ENCODE peak calls at places on chromosomes 2 and 18, in nine cellular contexts. One of them, this sample, is unnamed.

GRCh38 chr2:44544991-44545390 is 183.2 kb downstream of the CAMKMT start:
- DNase-seq in HCT116: no peak
- DNase-seq in H9: no peak
- DNase-seq in IMR-90: no peak
- DNase-seq in psoas muscle: no peak
- DNase-seq in tibial nerve: no peak
- DNase-seq in colonic mucosa: no peak
- DNase-seq in fibroblast of lung: no peak
- DNase-seq in dorsolateral prefrontal cortex: no peak
- DNase-seq in this sample: no peak

GRCh38 chr2:129006135-129006885 is 687.6 kb upstream of the HS6ST1 start:
- DNase-seq in HCT116: no peak
- DNase-seq in H9: no peak
- DNase-seq in IMR-90: no peak
- DNase-seq in psoas muscle: no peak
- DNase-seq in tibial nerve: no peak
- DNase-seq in colonic mucosa: no peak
- DNase-seq in fibroblast of lung: no peak
- DNase-seq in dorsolateral prefrontal cortex: no peak
- DNase-seq in this sample: no peak

GRCh38 chr2:136021976-136022375 is 36.5 kb upstream of the DARS1 start:
- DNase-seq in HCT116: no peak
- DNase-seq in H9: no peak
- DNase-seq in IMR-90: no peak
- DNase-seq in psoas muscle: no peak
- DNase-seq in tibial nerve: no peak
- DNase-seq in colonic mucosa: no peak
- DNase-seq in fibroblast of lung: no peak
- DNase-seq in dorsolateral prefrontal cortex: no peak
- DNase-seq in this sample: no peak

GRCh38 chr2:72859831-72860262 is 27.4 kb upstream of the SPR start:
- DNase-seq in HCT116: peak
- DNase-seq in H9: peak
- DNase-seq in IMR-90: peak
- DNase-seq in psoas muscle: no peak
- DNase-seq in tibial nerve: peak
- DNase-seq in colonic mucosa: peak
- DNase-seq in fibroblast of lung: peak
- DNase-seq in dorsolateral prefrontal cortex: peak
- DNase-seq in this sample: peak

GRCh38 chr2:70418514-70418913 is 116.6 kb upstream of the FAM136A start:
- DNase-seq in HCT116: no peak
- DNase-seq in H9: no peak
- DNase-seq in IMR-90: no peak
- DNase-seq in psoas muscle: no peak
- DNase-seq in tibial nerve: no peak
- DNase-seq in colonic mucosa: no peak
- DNase-seq in fibroblast of lung: no peak
- DNase-seq in dorsolateral prefrontal cortex: no peak
- DNase-seq in this sample: no peak

GRCh38 chr2:239288951-239289481 is 111.8 kb downstream of the HDAC4 start:
- DNase-seq in HCT116: no peak
- DNase-seq in H9: no peak
- DNase-seq in IMR-90: no peak
- DNase-seq in psoas muscle: no peak
- DNase-seq in tibial nerve: no peak
- DNase-seq in colonic mucosa: no peak
- DNase-seq in fibroblast of lung: no peak
- DNase-seq in dorsolateral prefrontal cortex: peak
- DNase-seq in this sample: no peak

GRCh38 chr2:127647242-127648190 is 1.6 kb downstream of the GPR17 start:
- DNase-seq in HCT116: no peak
- DNase-seq in H9: no peak
- DNase-seq in IMR-90: peak
- DNase-seq in psoas muscle: peak
- DNase-seq in tibial nerve: no peak
- DNase-seq in colonic mucosa: no peak
- DNase-seq in fibroblast of lung: peak
- DNase-seq in dorsolateral prefrontal cortex: no peak
- DNase-seq in this sample: peak

GRCh38 chr2:137838255-137839092 is 125.8 kb upstream of the HNMT start:
- DNase-seq in HCT116: peak
- DNase-seq in H9: no peak
- DNase-seq in IMR-90: peak
- DNase-seq in psoas muscle: no peak
- DNase-seq in tibial nerve: no peak
- DNase-seq in colonic mucosa: no peak
- DNase-seq in fibroblast of lung: peak
- DNase-seq in dorsolateral prefrontal cortex: no peak
- DNase-seq in this sample: peak

GRCh38 chr2:189829092-189829843 is 45.0 kb downstream of the PMS1 start:
- DNase-seq in HCT116: no peak
- DNase-seq in H9: no peak
- DNase-seq in IMR-90: peak
- DNase-seq in psoas muscle: no peak
- DNase-seq in tibial nerve: no peak
- DNase-seq in colonic mucosa: no peak
- DNase-seq in fibroblast of lung: peak
- DNase-seq in dorsolateral prefrontal cortex: no peak
- DNase-seq in this sample: no peak

GRCh38 chr2:71613953-71614925 is 160.9 kb downstream of the DYSF start:
- DNase-seq in HCT116: no peak
- DNase-seq in H9: peak
- DNase-seq in IMR-90: no peak
- DNase-seq in psoas muscle: peak
- DNase-seq in tibial nerve: no peak
- DNase-seq in colonic mucosa: peak
- DNase-seq in fibroblast of lung: no peak
- DNase-seq in dorsolateral prefrontal cortex: peak
- DNase-seq in this sample: no peak

GRCh38 chr2:23092831-23093230 is 292.1 kb upstream of the KLHL29 start:
- DNase-seq in HCT116: no peak
- DNase-seq in H9: no peak
- DNase-seq in IMR-90: peak
- DNase-seq in psoas muscle: no peak
- DNase-seq in tibial nerve: no peak
- DNase-seq in colonic mucosa: no peak
- DNase-seq in fibroblast of lung: no peak
- DNase-seq in dorsolateral prefrontal cortex: no peak
- DNase-seq in this sample: peak

GRCh38 chr2:73290049-73290839 is 3.1 kb downstream of the EGR4 start:
- DNase-seq in HCT116: no peak
- DNase-seq in H9: peak
- DNase-seq in IMR-90: peak
- DNase-seq in psoas muscle: no peak
- DNase-seq in tibial nerve: no peak
- DNase-seq in colonic mucosa: peak
- DNase-seq in fibroblast of lung: peak
- DNase-seq in dorsolateral prefrontal cortex: no peak
- DNase-seq in this sample: no peak

GRCh38 chr2:3238951-3239841 is 138.4 kb downstream of the EIPR1 start:
- DNase-seq in HCT116: no peak
- DNase-seq in H9: no peak
- DNase-seq in IMR-90: no peak
- DNase-seq in psoas muscle: no peak
- DNase-seq in tibial nerve: no peak
- DNase-seq in colonic mucosa: no peak
- DNase-seq in fibroblast of lung: no peak
- DNase-seq in dorsolateral prefrontal cortex: no peak
- DNase-seq in this sample: no peak

GRCh38 chr2:84796798-84797197 is 84.1 kb downstream of the TRABD2A start:
- DNase-seq in HCT116: no peak
- DNase-seq in H9: no peak
- DNase-seq in IMR-90: no peak
- DNase-seq in psoas muscle: no peak
- DNase-seq in tibial nerve: no peak
- DNase-seq in colonic mucosa: no peak
- DNase-seq in fibroblast of lung: no peak
- DNase-seq in dorsolateral prefrontal cortex: no peak
- DNase-seq in this sample: no peak

GRCh38 chr18:23723121-23723520 is 33.9 kb downstream of the LAMA3 start:
- DNase-seq in HCT116: no peak
- DNase-seq in H9: no peak
- DNase-seq in IMR-90: peak
- DNase-seq in psoas muscle: no peak
- DNase-seq in tibial nerve: no peak
- DNase-seq in colonic mucosa: no peak
- DNase-seq in fibroblast of lung: peak
- DNase-seq in dorsolateral prefrontal cortex: no peak
- DNase-seq in this sample: no peak

GRCh38 chr2:173296235-173296634 is 58.4 kb upstream of the CDCA7 start:
- DNase-seq in HCT116: no peak
- DNase-seq in H9: no peak
- DNase-seq in IMR-90: no peak
- DNase-seq in psoas muscle: no peak
- DNase-seq in tibial nerve: no peak
- DNase-seq in colonic mucosa: no peak
- DNase-seq in fibroblast of lung: no peak
- DNase-seq in dorsolateral prefrontal cortex: no peak
- DNase-seq in this sample: no peak

GRCh38 chr2:232988444-232988843 is 24.6 kb downstream of the NGEF start:
- DNase-seq in HCT116: peak
- DNase-seq in H9: no peak
- DNase-seq in IMR-90: peak
- DNase-seq in psoas muscle: peak
- DNase-seq in tibial nerve: peak
- DNase-seq in colonic mucosa: peak
- DNase-seq in fibroblast of lung: peak
- DNase-seq in dorsolateral prefrontal cortex: peak
- DNase-seq in this sample: peak

DNA sequence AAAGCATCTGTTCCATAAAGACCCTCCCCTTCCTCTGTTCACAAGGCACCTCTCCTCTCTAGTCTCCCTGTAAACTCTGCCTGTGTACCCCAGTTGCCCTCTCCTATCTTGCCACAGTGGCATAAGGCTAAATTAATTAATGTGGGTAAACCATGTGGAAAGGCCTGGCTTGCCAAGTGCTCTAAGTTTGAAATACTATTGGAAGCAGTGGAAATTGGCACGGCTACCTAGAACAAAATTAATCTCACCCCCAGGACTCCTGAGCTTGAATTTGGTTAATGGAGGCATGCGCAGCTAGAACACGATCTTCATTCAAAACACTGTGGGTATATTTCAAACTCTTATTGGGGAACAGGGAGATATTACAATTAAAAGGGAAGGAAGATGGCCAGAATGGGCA is 19.2 kb upstream of the SLC14A2 start:
- DNase-seq in HCT116: no peak
- DNase-seq in H9: no peak
- DNase-seq in IMR-90: no peak
- DNase-seq in psoas muscle: no peak
- DNase-seq in tibial nerve: no peak
- DNase-seq in colonic mucosa: no peak
- DNase-seq in fibroblast of lung: no peak
- DNase-seq in dorsolateral prefrontal cortex: no peak
- DNase-seq in this sample: no peak
- H3K27ac ChIP-seq in HCT116: no peak
- H3K27ac ChIP-seq in H9: no peak
- H3K27ac ChIP-seq in IMR-90: no peak
- H3K27ac ChIP-seq in psoas muscle: no peak
- H3K27ac ChIP-seq in tibial nerve: no peak
- H3K27ac ChIP-seq in colonic mucosa: no peak
- H3K27ac ChIP-seq in fibroblast of lung: no peak
- H3K27ac ChIP-seq in dorsolateral prefrontal cortex: no peak
- H3K27ac ChIP-seq in this sample: no peak

DNA sequence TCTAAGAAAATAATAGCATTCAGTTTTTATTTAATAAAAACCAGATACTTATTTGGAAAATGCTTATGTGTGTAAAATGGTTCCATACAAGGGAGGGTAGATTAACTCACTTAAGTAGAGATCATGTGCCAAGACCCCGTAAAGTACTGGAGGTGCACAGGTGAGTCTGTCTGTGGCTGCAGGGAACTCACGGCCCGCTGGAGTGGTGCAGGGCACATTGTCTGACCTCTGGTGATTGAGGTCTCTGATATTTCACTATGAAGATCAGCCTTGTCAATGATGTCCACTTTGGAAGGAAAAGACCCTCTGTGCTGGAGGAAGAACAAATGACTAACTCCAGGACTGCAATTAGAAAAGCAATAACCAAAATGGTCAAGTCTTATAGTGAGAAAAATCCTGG is 161.5 kb downstream of the TMEM18 start:
- DNase-seq in HCT116: no peak
- DNase-seq in H9: no peak
- DNase-seq in IMR-90: no peak
- DNase-seq in psoas muscle: no peak
- DNase-seq in tibial nerve: no peak
- DNase-seq in colonic mucosa: no peak
- DNase-seq in fibroblast of lung: no peak
- DNase-seq in dorsolateral prefrontal cortex: no peak
- DNase-seq in this sample: no peak
- TF ChIP-seq CTCF in HCT116: no peak
- TF ChIP-seq CTCF in H9: no peak
- TF ChIP-seq CTCF in IMR-90: no peak
- TF ChIP-seq CTCF in psoas muscle: no peak
- TF ChIP-seq CTCF in tibial nerve: no peak
- TF ChIP-seq CTCF in colonic mucosa: no peak
- TF ChIP-seq CTCF in fibroblast of lung: no peak
- TF ChIP-seq CTCF in dorsolateral prefrontal cortex: no peak
- TF ChIP-seq CTCF in this sample: no peak

GRCh38 chr2:183284606-183285005 is 160.4 kb downstream of the NUP35 start:
- DNase-seq in HCT116: no peak
- DNase-seq in H9: no peak
- DNase-seq in IMR-90: peak
- DNase-seq in psoas muscle: no peak
- DNase-seq in tibial nerve: no peak
- DNase-seq in colonic mucosa: no peak
- DNase-seq in fibroblast of lung: peak
- DNase-seq in dorsolateral prefrontal cortex: no peak
- DNase-seq in this sample: peak
- H3K27ac ChIP-seq in HCT116: no peak
- H3K27ac ChIP-seq in H9: no peak
- H3K27ac ChIP-seq in IMR-90: no peak
- H3K27ac ChIP-seq in psoas muscle: no peak
- H3K27ac ChIP-seq in tibial nerve: no peak
- H3K27ac ChIP-seq in colonic mucosa: no peak
- H3K27ac ChIP-seq in fibroblast of lung: no peak
- H3K27ac ChIP-seq in dorsolateral prefrontal cortex: no peak
- H3K27ac ChIP-seq in this sample: no peak

GRCh38 chr2:141906673-141907072 is 224.1 kb downstream of the LRP1B start:
- DNase-seq in HCT116: no peak
- DNase-seq in H9: no peak
- DNase-seq in IMR-90: no peak
- DNase-seq in psoas muscle: no peak
- DNase-seq in tibial nerve: no peak
- DNase-seq in colonic mucosa: no peak
- DNase-seq in fibroblast of lung: no peak
- DNase-seq in dorsolateral prefrontal cortex: no peak
- DNase-seq in this sample: no peak

GRCh38 chr2:141911485-141912066 is 219.2 kb downstream of the LRP1B start:
- DNase-seq in HCT116: peak
- DNase-seq in H9: peak
- DNase-seq in IMR-90: peak
- DNase-seq in psoas muscle: no peak
- DNase-seq in tibial nerve: no peak
- DNase-seq in colonic mucosa: no peak
- DNase-seq in fibroblast of lung: peak
- DNase-seq in dorsolateral prefrontal cortex: no peak
- DNase-seq in this sample: no peak
- TF ChIP-seq CTCF in HCT116: peak
- TF ChIP-seq CTCF in H9: peak
- TF ChIP-seq CTCF in IMR-90: peak
- TF ChIP-seq CTCF in psoas muscle: no peak
- TF ChIP-seq CTCF in tibial nerve: no peak
- TF ChIP-seq CTCF in colonic mucosa: peak
- TF ChIP-seq CTCF in fibroblast of lung: peak
- TF ChIP-seq CTCF in dorsolateral prefrontal cortex: peak
- TF ChIP-seq CTCF in this sample: peak

This sample was measured in RWPE1.